ENCODE peak calls at places on chromosomes 4 and X, in five cellular contexts. One of them, this sample, is unnamed.

GRCh38 chrX:331145-331771 is 12.7 kb upstream of the GTPBP6 start:
- DNase-seq in HCT116: no peak
- DNase-seq in spleen: peak; percentile 79
- DNase-seq in cardiac fibroblast: peak; percentile 49
- DNase-seq in HL-60: no peak
- DNase-seq in this sample: no peak

GRCh38 chr4:106601519-106601918 is 232.9 kb upstream of the GIMD1 start:
- DNase-seq in HL-60: no peak
- DNase-seq in spleen: no peak
- DNase-seq in cardiac fibroblast: no peak
- DNase-seq in HCT116: no peak
- DNase-seq in this sample: no peak

GRCh38 chrX:43277879-43278278 is 378.2 kb upstream of the MAOA start:
- DNase-seq in HCT116: no peak
- DNase-seq in spleen: no peak
- DNase-seq in HL-60: no peak
- DNase-seq in cardiac fibroblast: no peak
- DNase-seq in this sample: no peak

GRCh38 chrX:12804655-12805054 is 13.4 kb downstream of the PRPS2 start:
- DNase-seq in HCT116: no peak
- DNase-seq in cardiac fibroblast: no peak
- DNase-seq in spleen: no peak
- DNase-seq in HL-60: no peak
- DNase-seq in this sample: no peak

GRCh38 chr4:173782660-173783059 is 252.6 kb upstream of the HAND2 start:
- DNase-seq in spleen: no peak
- DNase-seq in HL-60: no peak
- DNase-seq in HCT116: no peak
- DNase-seq in cardiac fibroblast: no peak
- DNase-seq in this sample: no peak

GRCh38 chr4:111128327-111128726 is 505.4 kb upstream of the PITX2 start:
- DNase-seq in HL-60: no peak
- DNase-seq in spleen: no peak
- DNase-seq in HCT116: no peak
- DNase-seq in cardiac fibroblast: no peak
- DNase-seq in this sample: no peak

GRCh38 chr4:13527983-13528822 is 16.1 kb downstream of the NKX3-2 start:
- DNase-seq in spleen: peak; percentile 79
- DNase-seq in cardiac fibroblast: no peak
- DNase-seq in HCT116: no peak
- DNase-seq in HL-60: peak; percentile 72
- DNase-seq in this sample: peak; percentile 70

GRCh38 chrX:106927023-106927422 is 6.8 kb downstream of the CLDN2 start:
- DNase-seq in HCT116: no peak
- DNase-seq in spleen: no peak
- DNase-seq in HL-60: no peak
- DNase-seq in cardiac fibroblast: no peak
- DNase-seq in this sample: no peak

GRCh38 chrX:21989415-21989814 is 42.7 kb upstream of the PHEX start:
- DNase-seq in cardiac fibroblast: no peak
- DNase-seq in HL-60: peak; percentile 11
- DNase-seq in HCT116: no peak
- DNase-seq in spleen: no peak
- DNase-seq in this sample: no peak

GRCh38 chrX:28324306-28324705 is 262.9 kb upstream of the IL1RAPL1 start:
- DNase-seq in HCT116: no peak
- DNase-seq in HL-60: no peak
- DNase-seq in cardiac fibroblast: no peak
- DNase-seq in spleen: no peak
- DNase-seq in this sample: no peak

GRCh38 chr4:37805091-37805490 is 21.4 kb upstream of the PGM2 start:
- DNase-seq in HL-60: no peak
- DNase-seq in cardiac fibroblast: no peak
- DNase-seq in spleen: no peak
- DNase-seq in HCT116: no peak
- DNase-seq in this sample: no peak

GRCh38 chr4:37798616-37799015 is 27.9 kb upstream of the PGM2 start:
- DNase-seq in HCT116: no peak
- DNase-seq in HL-60: no peak
- DNase-seq in spleen: no peak
- DNase-seq in cardiac fibroblast: no peak
- DNase-seq in this sample: no peak

GRCh38 chr4:37799941-37800554 is 26.4 kb upstream of the PGM2 start:
- DNase-seq in HL-60: no peak
- DNase-seq in spleen: no peak
- DNase-seq in cardiac fibroblast: peak; percentile 7
- DNase-seq in HCT116: no peak
- DNase-seq in this sample: no peak

GRCh38 chr4:37803348-37803973 is 23.0 kb upstream of the PGM2 start:
- DNase-seq in HCT116: no peak
- DNase-seq in cardiac fibroblast: peak; percentile 83
- DNase-seq in HL-60: peak; percentile 21
- DNase-seq in spleen: no peak
- DNase-seq in this sample: no peak

GRCh38 chr4:37802068-37802666 is 24.3 kb upstream of the PGM2 start:
- DNase-seq in HL-60: peak; percentile 35
- DNase-seq in spleen: no peak
- DNase-seq in cardiac fibroblast: peak; percentile 67
- DNase-seq in HCT116: peak; percentile 86
- DNase-seq in this sample: no peak
- TF ChIP-seq CTCF in HL-60: no peak
- TF ChIP-seq CTCF in spleen: no peak
- TF ChIP-seq CTCF in cardiac fibroblast: peak; percentile 48
- TF ChIP-seq CTCF in HCT116: peak; percentile 69
- TF ChIP-seq CTCF in this sample: peak; percentile 25

DNA sequence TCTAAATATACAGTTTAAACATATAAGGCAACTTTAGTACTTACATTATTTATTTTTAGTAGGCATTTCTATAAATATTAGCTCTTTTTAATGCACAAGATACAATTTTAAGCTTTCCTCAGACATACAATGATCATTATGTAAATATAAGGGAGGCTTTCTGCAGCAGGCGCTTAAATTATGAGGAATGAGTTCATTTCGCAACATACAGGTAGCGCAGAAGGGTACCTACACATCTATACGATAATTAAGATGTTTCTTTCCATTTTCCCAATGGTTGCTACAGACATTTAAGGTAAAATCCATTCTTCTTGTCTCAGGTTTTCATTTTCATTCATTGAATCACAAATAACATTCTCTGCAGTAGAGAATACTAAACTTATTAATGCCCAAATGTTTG is 1.2 kb downstream of the AASDH start:
- DNase-seq in HL-60: no peak
- DNase-seq in spleen: no peak
- DNase-seq in HCT116: no peak
- DNase-seq in cardiac fibroblast: no peak
- DNase-seq in this sample: no peak
- H3K4me3 ChIP-seq in HL-60: peak overlapping the region; percentile 32
- H3K4me3 ChIP-seq in spleen: no peak overlapping the region
- H3K4me3 ChIP-seq in HCT116: peak overlapping the region; percentile 51
- H3K4me3 ChIP-seq in cardiac fibroblast: peak overlapping the region; percentile 33
- H3K4me3 ChIP-seq in this sample: peak overlapping the region; percentile 42

GRCh38 chr4:6716018-6716911 is at the start of gene BLOC1S4:
- DNase-seq in spleen: peak; percentile 96
- DNase-seq in cardiac fibroblast: peak; percentile 94
- DNase-seq in HL-60: peak; percentile 88
- DNase-seq in HCT116: peak; percentile 81
- DNase-seq in this sample: peak; percentile 95
- TF ChIP-seq CTCF in spleen: peak; percentile 19
- TF ChIP-seq CTCF in cardiac fibroblast: no peak
- TF ChIP-seq CTCF in HL-60: no peak
- TF ChIP-seq CTCF in HCT116: no peak
- TF ChIP-seq CTCF in this sample: no peak

DNA sequence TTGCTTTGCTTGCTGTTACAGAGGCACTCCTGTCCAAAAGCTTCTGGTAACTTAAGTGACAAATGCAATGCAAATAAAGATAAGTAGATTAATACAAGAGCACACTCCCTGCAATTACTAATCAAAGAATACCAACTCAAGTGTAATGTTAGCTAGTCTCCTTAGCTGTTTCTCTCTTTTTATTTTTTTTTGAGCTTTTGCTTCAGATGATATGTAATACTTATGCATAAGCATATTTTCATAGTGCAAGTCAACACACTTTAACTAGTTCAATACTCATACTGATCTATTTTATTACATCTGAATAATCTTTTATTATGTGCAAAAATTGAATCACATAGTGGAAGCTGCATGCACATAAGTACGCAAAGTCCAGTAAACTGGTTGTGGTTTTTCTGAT is 2.7 kb downstream of the SLC7A11 start:
- DNase-seq in cardiac fibroblast: no peak
- DNase-seq in HCT116: no peak
- DNase-seq in spleen: no peak
- DNase-seq in HL-60: no peak
- DNase-seq in this sample: no peak
- H3K4me3 ChIP-seq in cardiac fibroblast: peak overlapping the region; percentile 75
- H3K4me3 ChIP-seq in HCT116: no peak overlapping the region
- H3K4me3 ChIP-seq in spleen: no peak overlapping the region
- H3K4me3 ChIP-seq in HL-60: peak overlapping the region; percentile 59
- H3K4me3 ChIP-seq in this sample: no peak overlapping the region

GRCh38 chr4:138941037-138941436 is 74.5 kb upstream of the NOCT start:
- DNase-seq in HL-60: no peak
- DNase-seq in spleen: no peak
- DNase-seq in HCT116: no peak
- DNase-seq in cardiac fibroblast: no peak
- DNase-seq in this sample: no peak

GRCh38 chr4:138943893-138944292 is 71.7 kb upstream of the NOCT start:
- DNase-seq in spleen: no peak
- DNase-seq in HL-60: no peak
- DNase-seq in cardiac fibroblast: no peak
- DNase-seq in HCT116: no peak
- DNase-seq in this sample: no peak

GRCh38 chr4:138935135-138935795 is 80.3 kb upstream of the NOCT start:
- DNase-seq in HL-60: no peak
- DNase-seq in HCT116: no peak
- DNase-seq in spleen: no peak
- DNase-seq in cardiac fibroblast: no peak
- DNase-seq in this sample: no peak

GRCh38 chr4:138939960-138940359 is 75.6 kb upstream of the NOCT start:
- DNase-seq in HL-60: no peak
- DNase-seq in cardiac fibroblast: no peak
- DNase-seq in HCT116: no peak
- DNase-seq in spleen: no peak
- DNase-seq in this sample: no peak

DNA sequence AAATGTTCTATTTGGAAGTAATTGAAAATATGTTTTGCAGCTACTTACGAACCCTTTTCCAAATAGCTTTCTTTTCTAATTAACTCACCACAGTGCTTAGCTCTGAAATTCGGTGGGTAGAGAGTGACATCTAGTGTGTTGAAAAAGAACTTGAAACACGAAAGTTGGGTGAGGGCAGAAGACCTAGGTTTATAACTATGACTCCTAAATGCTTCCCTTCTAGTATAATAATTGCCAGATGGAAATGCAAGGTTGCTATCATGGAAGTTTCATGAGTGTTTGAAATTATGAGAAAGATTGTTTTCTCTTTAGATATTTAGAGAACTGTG is 77.2 kb upstream of the NOCT start:
- DNase-seq in cardiac fibroblast: peak; percentile 76
- DNase-seq in HL-60: peak; percentile 34
- DNase-seq in spleen: no peak
- DNase-seq in HCT116: peak; percentile 27
- DNase-seq in this sample: no peak
- TF ChIP-seq CTCF in cardiac fibroblast: peak; percentile 48
- TF ChIP-seq CTCF in HL-60: no peak
- TF ChIP-seq CTCF in spleen: no peak
- TF ChIP-seq CTCF in HCT116: peak; percentile 55
- TF ChIP-seq CTCF in this sample: peak; percentile 35

GRCh38 chrX:46179748-46180147 is 365.5 kb downstream of the ZNF674 start:
- DNase-seq in cardiac fibroblast: no peak
- DNase-seq in spleen: no peak
- DNase-seq in HL-60: peak; percentile 3
- DNase-seq in HCT116: peak; percentile 36
- DNase-seq in this sample: no peak

GRCh38 chrX:46185923-46186810 is 359.1 kb downstream of the ZNF674 start:
- DNase-seq in HCT116: no peak
- DNase-seq in spleen: no peak
- DNase-seq in HL-60: no peak
- DNase-seq in cardiac fibroblast: no peak
- DNase-seq in this sample: no peak

GRCh38 chrX:46178763-46179162 is 366.5 kb downstream of the ZNF674 start:
- DNase-seq in HL-60: no peak
- DNase-seq in HCT116: no peak
- DNase-seq in spleen: no peak
- DNase-seq in cardiac fibroblast: no peak
- DNase-seq in this sample: no peak

GRCh38 chrX:46180258-46180687 is 364.9 kb downstream of the ZNF674 start:
- DNase-seq in HL-60: peak; percentile 85
- DNase-seq in spleen: no peak
- DNase-seq in cardiac fibroblast: peak; percentile 70
- DNase-seq in HCT116: peak; percentile 85
- DNase-seq in this sample: peak; percentile 22

DNA sequence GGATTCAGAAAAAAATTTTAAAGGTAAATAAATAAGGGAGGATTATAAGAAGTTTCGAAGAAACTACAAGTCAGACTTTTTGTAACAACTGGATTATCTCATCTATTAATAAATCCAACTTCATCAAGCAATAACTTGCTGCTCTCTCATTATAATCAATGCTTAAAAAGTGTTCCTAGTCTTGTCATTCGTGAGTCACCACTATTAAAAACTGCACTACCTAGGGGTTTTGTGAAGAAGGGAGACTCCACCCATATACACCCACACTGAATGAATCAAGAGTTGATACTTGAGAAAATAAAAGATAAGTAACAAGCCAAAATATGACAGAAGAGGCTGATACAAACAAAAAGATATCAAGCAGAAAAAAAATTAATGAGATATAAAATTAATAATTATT is 360.5 kb downstream of the ZNF674 start:
- DNase-seq in HCT116: peak; percentile 46
- DNase-seq in HL-60: no peak
- DNase-seq in spleen: no peak
- DNase-seq in cardiac fibroblast: no peak
- DNase-seq in this sample: no peak
- H3K4me3 ChIP-seq in HCT116: no peak overlapping the region
- H3K4me3 ChIP-seq in HL-60: no peak overlapping the region
- H3K4me3 ChIP-seq in spleen: no peak overlapping the region
- H3K4me3 ChIP-seq in cardiac fibroblast: no peak overlapping the region
- H3K4me3 ChIP-seq in this sample: no peak overlapping the region

DNA sequence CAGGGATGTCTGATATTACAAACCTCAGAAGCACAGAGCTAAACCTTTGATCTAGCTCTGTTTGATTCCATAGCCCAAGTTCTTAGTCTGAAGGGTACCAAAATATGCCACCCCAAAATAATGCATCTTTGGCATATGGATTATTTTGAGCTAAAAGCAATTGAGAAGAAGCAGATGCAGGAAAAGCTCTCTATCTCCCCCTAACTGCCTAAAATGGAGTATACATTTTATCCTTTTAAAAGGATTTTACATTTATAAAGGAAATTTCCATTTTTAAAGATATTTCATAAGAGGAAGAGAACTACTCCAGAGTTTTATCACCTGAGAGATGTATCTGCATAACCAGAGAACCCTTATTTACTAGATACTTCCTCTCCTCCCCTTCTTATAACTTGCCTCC is 158.7 kb downstream of the ZNF674 start:
- DNase-seq in spleen: no peak
- DNase-seq in HL-60: no peak
- DNase-seq in HCT116: no peak
- DNase-seq in cardiac fibroblast: no peak
- DNase-seq in this sample: no peak
- TF ChIP-seq CTCF in spleen: no peak
- TF ChIP-seq CTCF in HL-60: no peak
- TF ChIP-seq CTCF in HCT116: peak; percentile 41
- TF ChIP-seq CTCF in cardiac fibroblast: peak; percentile 37
- TF ChIP-seq CTCF in this sample: peak; percentile 43

GRCh38 chr4:146654976-146655761 is 16.5 kb downstream of the POU4F2 start:
- DNase-seq in spleen: no peak
- DNase-seq in HL-60: no peak
- DNase-seq in HCT116: no peak
- DNase-seq in cardiac fibroblast: peak; percentile 34
- DNase-seq in this sample: no peak
- H3K4me3 ChIP-seq in spleen: peak overlapping the region; percentile 13
- H3K4me3 ChIP-seq in HL-60: no peak overlapping the region
- H3K4me3 ChIP-seq in HCT116: no peak overlapping the region
- H3K4me3 ChIP-seq in cardiac fibroblast: peak overlapping the region; percentile 36
- H3K4me3 ChIP-seq in this sample: no peak overlapping the region